ENCODE peak calls at places on chromosomes 11 and 22, in five cellular contexts. K is astrocyte of the spinal cord, P is A549, N is tibial nerve, H is left ventricle myocardium inferior. W is an unnamed sample.

GRCh38 chr11:28072321-28072720 is 35.6 kb downstream of the KIF18A start:
- DNase-seq in K (peak), P (no peak), N (no peak), H (no peak), W (peak)

GRCh38 chr11:127639916-127640315 is 639.3 kb upstream of the KIRREL3 start:
- DNase-seq in K (no peak), P (no peak), N (no peak), H (no peak), W (peak)

GRCh38 chr11:134736251-134737072 is 324.4 kb upstream of the B3GAT1 start:
- DNase-seq in K (no peak), P (no peak), N (no peak), H (no peak), W (no peak)

GRCh38 chr22:17164392-17165024 is 5.4 kb upstream of the HDHD5 start:
- DNase-seq in K (no peak), P (peak), N (no peak), H (no peak), W (peak)

GRCh38 chr11:130781906-130782305 is 134.4 kb downstream of the SNX19 start:
- DNase-seq in K (peak), P (peak), N (no peak), H (no peak), W (peak)

GRCh38 chr22:20586403-20586745 is 79.0 kb downstream of the MED15 start:
- DNase-seq in K (no peak), P (no peak), N (no peak), H (peak), W (no peak)

GRCh38 chr22:19984851-19985811 is 31.5 kb downstream of the ARVCF start:
- DNase-seq in K (no peak), P (no peak), N (no peak), H (no peak), W (no peak)

GRCh38 chr11:57434640-57435546 is 8.0 kb upstream of the SLC43A3 start:
- DNase-seq in K (peak), P (peak), N (no peak), H (no peak), W (peak)

GRCh38 chr22:19565921-19566598 is 41.9 kb upstream of the CLDN5 start:
- DNase-seq in K (no peak), P (no peak), N (no peak), H (no peak), W (no peak)

GRCh38 chr11:111185259-111185658 is 60.3 kb upstream of the POU2AF2 start:
- DNase-seq in K (peak), P (no peak), N (no peak), H (no peak), W (peak)

GRCh38 chr22:41681616-41682015 is 7.1 kb downstream of the SNU13 start:
- DNase-seq in K (no peak), P (no peak), N (no peak), H (no peak), W (no peak)

GRCh38 chr11:2867142-2867541 is 18.4 kb downstream of the CDKN1C start:
- DNase-seq in K (no peak), P (no peak), N (no peak), H (no peak), W (no peak)

GRCh38 chr11:11537372-11537771 is 84.4 kb downstream of the GALNT18 start:
- DNase-seq in K (no peak), P (no peak), N (no peak), H (no peak), W (no peak)

GRCh38 chr22:25878933-25879332 is 136.9 kb downstream of the MYO18B start:
- DNase-seq in K (no peak), P (no peak), N (no peak), H (no peak), W (no peak)

GRCh38 chr11:109641549-109641948 is 219.6 kb downstream of the C11orf87 start:
- DNase-seq in K (peak), P (peak), N (no peak), H (no peak), W (peak)

GRCh38 chr22:39205344-39206021 is 39.3 kb downstream of the PDGFB start:
- DNase-seq in K (peak), P (peak), N (no peak), H (no peak), W (peak)

GRCh38 chr11:44767421-44767820 is 40.7 kb downstream of the TSPAN18 start:
- DNase-seq in K (no peak), P (no peak), N (no peak), H (no peak), W (no peak)

GRCh38 chr11:119533931-119534694 is 111.1 kb upstream of the THY1 start:
- DNase-seq in K (peak), P (peak), N (no peak), H (peak), W (peak)

GRCh38 chr11:130603585-130603906 is 155.1 kb downstream of the ADAMTS15 start:
- DNase-seq in K (no peak), P (no peak), N (no peak), H (no peak), W (no peak)

GRCh38 chr11:128133501-128133900 is 453.9 kb downstream of the ETS1 start:
- DNase-seq in K (no peak), P (no peak), N (no peak), H (no peak), W (no peak)